ENCODE peak calls at places on chromosomes 11 and 22, in four cellular contexts. K, D, X and E are unnamed samples.

GRCh38 chr11:67452141-67452952 is at the start of gene GPR152:
- DNase-seq in X (no peak), K (no peak), D (no peak), E (no peak)

GRCh38 chr11:95977534-95978174 is 53.7 kb upstream of the MTMR2 start:
- DNase-seq in K (no peak), X (no peak), D (no peak), E (no peak)

GRCh38 chr11:12581923-12582322 is 92.3 kb upstream of the TEAD1 start:
- DNase-seq in K (no peak), D (peak), X (no peak), E (no peak)

GRCh38 chr11:93169950-93170561 is 27.7 kb downstream of the SLC36A4 start:
- DNase-seq in D (peak), K (no peak), X (no peak), E (no peak)

GRCh38 chr11:827861-828167 is at the start of gene CRACR2B:
- DNase-seq in D (no peak), K (no peak), X (no peak), E (no peak)

GRCh38 chr11:83691387-83692088 is 405.4 kb upstream of the CCDC90B start:
- DNase-seq in K (no peak), X (no peak), D (peak), E (no peak)

GRCh38 chr11:45918331-45918941 is 759 bp upstream of the PEX16 start:
- DNase-seq in D (peak), X (peak), K (no peak), E (peak)

GRCh38 chr11:89420981-89421380 is 70.2 kb downstream of the NOX4 start:
- DNase-seq in X (no peak), K (no peak), D (no peak), E (no peak)

GRCh38 chr11:9973921-9974320 is 310.0 kb downstream of the SWAP70 start:
- DNase-seq in X (no peak), D (no peak), K (no peak), E (no peak)

GRCh38 chr11:134993691-134994243 is 581.7 kb upstream of the B3GAT1 start:
- DNase-seq in D (no peak), X (no peak), K (no peak), E (no peak)

GRCh38 chr22:41341990-41342389 is 39.8 kb upstream of the TEF start:
- DNase-seq in X (no peak), K (no peak), D (no peak), E (no peak)

GRCh38 chr11:12235945-12236743 is 125.8 kb downstream of the MICAL2 start:
- DNase-seq in D (peak), K (peak), X (peak), E (peak)

GRCh38 chr22:23270212-23270733 is 90.0 kb downstream of the BCR start:
- DNase-seq in D (no peak), K (no peak), X (no peak), E (peak)

GRCh38 chr11:57499413-57499982 is 16.0 kb downstream of the SLC43A1 start:
- DNase-seq in K (no peak), X (no peak), D (peak), E (peak)

GRCh38 chr22:30829901-30830550 is 135.4 kb downstream of the OSBP2 start:
- DNase-seq in K (no peak), X (no peak), D (no peak), E (no peak)

GRCh38 chr22:27620367-27621154 is 181.0 kb downstream of the MN1 start:
- DNase-seq in D (no peak), X (no peak), K (no peak), E (no peak)

GRCh38 chr11:94546886-94547285 is 3.2 kb downstream of the FUT4 start:
- DNase-seq in K (no peak), D (peak), X (no peak), E (no peak)

GRCh38 chr11:117647872-117648271 is 149.1 kb downstream of the DSCAML1 start:
- DNase-seq in X (no peak), K (no peak), D (no peak), E (no peak)

GRCh38 chr11:67539588-67539987 is 16.3 kb upstream of the CABP2 start:
- DNase-seq in D (no peak), X (no peak), K (no peak), E (no peak)

GRCh38 chr11:120142072-120142423 is 4.1 kb upstream of the TRIM29 start:
- DNase-seq in K (no peak), X (no peak), D (no peak), E (no peak)

GRCh38 chr22:35399678-35400334 is at the start of gene MCM5:
- DNase-seq in D (peak), K (peak), X (peak), E (peak)

GRCh38 chr11:116688202-116688540 is 84.6 kb downstream of the BUD13 start:
- DNase-seq in X (no peak), D (no peak), K (no peak), E (no peak)

GRCh38 chr11:78188809-78189724 is at the start of gene USP35:
- DNase-seq in X (no peak), K (no peak), D (no peak), E (no peak)

GRCh38 chr11:44468338-44468988 is 97.0 kb upstream of the CD82 start:
- DNase-seq in X (no peak), D (no peak), K (no peak), E (no peak)

GRCh38 chr11:44818110-44818509 is 91.3 kb downstream of the TSPAN18 start:
- DNase-seq in D (no peak), X (no peak), K (no peak), E (no peak)

GRCh38 chr11:97965849-97966646 is 1054.7 kb upstream of the CNTN5 start:
- DNase-seq in D (no peak), K (no peak), X (no peak), E (no peak)

GRCh38 chr22:46113910-46114517 is 36.3 kb upstream of the PPARA start:
- DNase-seq in D (no peak), K (no peak), X (no peak), E (no peak)
- H3K27ac ChIP-seq in D (no peak), K (no peak), X (no peak), E (peak)

GRCh38 chr11:76764941-76765340 is 18.2 kb upstream of the TSKU start:
- DNase-seq in X (no peak), K (no peak), D (no peak), E (no peak)
- H3K27ac ChIP-seq in X (no peak), K (no peak), D (no peak), E (no peak)

DNA sequence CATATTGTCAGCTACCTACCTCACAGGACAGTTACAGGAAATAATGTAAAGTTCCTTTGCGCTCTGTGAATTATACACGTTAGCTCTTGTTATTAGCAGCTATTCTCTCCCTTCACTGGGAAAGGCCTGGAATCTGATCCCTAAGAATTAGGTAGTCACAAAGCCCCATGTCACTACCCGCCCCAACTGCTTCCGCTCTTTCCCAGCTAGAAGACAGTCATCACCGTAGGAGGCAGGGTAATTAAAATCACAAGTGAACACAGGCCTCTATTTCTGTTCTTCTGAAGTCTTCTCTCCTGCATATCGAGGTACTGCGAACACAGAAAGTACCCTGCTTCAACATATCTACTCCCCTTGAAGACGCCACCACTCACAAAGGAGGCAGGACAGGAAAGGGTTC is 12.6 kb upstream of the AHNAK start:
- DNase-seq in K (no peak), D (no peak), X (no peak), E (no peak)
- H3K27ac ChIP-seq in K (peak), D (peak), X (peak), E (peak)

GRCh38 chr11:73280606-73281005 is 8.5 kb downstream of the P2RY6 start:
- DNase-seq in K (no peak), X (no peak), D (no peak), E (no peak)

GRCh38 chr11:73281796-73282660 is 9.9 kb downstream of the P2RY6 start:
- DNase-seq in D (no peak), K (no peak), X (no peak), E (no peak)

GRCh38 chr11:73283316-73284035 is 11.3 kb downstream of the P2RY6 start:
- DNase-seq in K (no peak), D (no peak), X (no peak), E (no peak)

GRCh38 chr11:73284106-73284505 is 12.0 kb downstream of the P2RY6 start:
- DNase-seq in K (no peak), D (no peak), X (no peak), E (no peak)

DNA sequence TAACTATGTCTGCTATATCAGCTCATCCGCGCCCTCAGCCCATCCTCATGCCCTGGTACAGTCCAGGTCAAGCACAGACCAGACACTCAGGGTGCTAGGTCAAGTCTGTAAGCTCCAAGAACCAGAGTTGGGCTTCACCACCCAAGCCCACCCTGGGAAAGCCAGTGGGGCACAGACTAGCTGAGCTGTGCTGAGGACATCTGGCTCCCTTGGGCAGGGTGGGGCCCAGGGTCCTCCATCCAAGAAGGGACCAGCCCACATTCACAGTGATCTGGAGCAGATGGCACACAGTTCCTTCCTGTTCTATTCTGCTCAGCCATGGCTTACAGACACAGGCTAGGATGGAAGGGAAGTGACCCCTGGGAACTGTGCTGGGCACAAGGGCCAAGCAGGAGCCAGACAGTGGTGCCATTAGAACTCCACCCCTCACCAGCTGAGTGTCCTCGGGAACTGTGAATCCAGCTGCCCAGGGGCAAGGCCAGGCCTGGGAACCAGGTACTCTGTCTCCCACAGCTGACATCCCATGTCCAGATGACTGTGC is 9.1 kb downstream of the P2RY6 start:
- DNase-seq in K (no peak), X (no peak), D (no peak), E (no peak)
- H3K27ac ChIP-seq in K (no peak), X (no peak), D (no peak), E (no peak)

GRCh38 chr22:24805790-24806662 is at the start of gene SGSM1:
- DNase-seq in X (peak), D (peak), K (peak), E (peak)

GRCh38 chr22:24807284-24807950 is 1.4 kb downstream of the SGSM1 start:
- DNase-seq in D (peak), X (no peak), K (peak), E (no peak)

GRCh38 chr22:24803064-24803542 is 2.9 kb upstream of the SGSM1 start:
- DNase-seq in X (peak), K (peak), D (peak), E (no peak)

GRCh38 chr22:24809331-24809730 is 3.3 kb downstream of the SGSM1 start:
- DNase-seq in X (no peak), D (peak), K (no peak), E (no peak)

GRCh38 chr22:24806663-24807001 is 621 bp downstream of the SGSM1 start:
- DNase-seq in K (no peak), D (no peak), X (no peak), E (no peak)
- H3K27ac ChIP-seq in K (peak), D (no peak), X (peak), E (peak)